ENCODE peak calls at places on chromosome 10, in six cellular contexts. One of them, this sample, is unnamed. For H3K4me1, the result is how much of the 10 kb centered on the place peaks cover.

GRCh38 chr10:120732643-120733313 is 118.4 kb upstream of the WDR11 start:
- DNase-seq in uterus: no peak
- DNase-seq in A549: no peak
- DNase-seq in gastrocnemius medialis: no peak
- DNase-seq in ovary: no peak
- DNase-seq in heart left ventricle: no peak
- DNase-seq in this sample: no peak

GRCh38 chr10:15725603-15726002 is 5.9 kb upstream of the ITGA8 start:
- DNase-seq in uterus: no peak
- DNase-seq in A549: peak
- DNase-seq in gastrocnemius medialis: no peak
- DNase-seq in ovary: peak
- DNase-seq in heart left ventricle: no peak
- DNase-seq in this sample: no peak

GRCh38 chr10:47230482-47230881 is 69.5 kb upstream of the GDF10 start:
- DNase-seq in uterus: no peak
- DNase-seq in A549: no peak
- DNase-seq in gastrocnemius medialis: no peak
- DNase-seq in ovary: no peak
- DNase-seq in heart left ventricle: no peak
- DNase-seq in this sample: no peak

GRCh38 chr10:112376578-112376855 is 2.6 kb downstream of the ACSL5 start:
- DNase-seq in uterus: no peak
- DNase-seq in A549: no peak
- DNase-seq in gastrocnemius medialis: no peak
- DNase-seq in ovary: no peak
- DNase-seq in heart left ventricle: no peak
- DNase-seq in this sample: no peak

GRCh38 chr10:74808501-74808900 is 17.9 kb upstream of the KAT6B start:
- DNase-seq in uterus: no peak
- DNase-seq in A549: no peak
- DNase-seq in gastrocnemius medialis: no peak
- DNase-seq in ovary: no peak
- DNase-seq in heart left ventricle: no peak
- DNase-seq in this sample: no peak

GRCh38 chr10:31157125-31157983 is 125.7 kb upstream of the ZNF438 start:
- DNase-seq in uterus: peak
- DNase-seq in A549: no peak
- DNase-seq in gastrocnemius medialis: peak
- DNase-seq in ovary: peak
- DNase-seq in heart left ventricle: peak
- DNase-seq in this sample: no peak

GRCh38 chr10:128377988-128378387 is 251.8 kb upstream of the MKI67 start:
- DNase-seq in uterus: no peak
- DNase-seq in A549: no peak
- DNase-seq in gastrocnemius medialis: peak
- DNase-seq in ovary: no peak
- DNase-seq in heart left ventricle: no peak
- DNase-seq in this sample: peak

GRCh38 chr10:17290226-17290625 is 62.2 kb downstream of the VIM start:
- DNase-seq in uterus: no peak
- DNase-seq in A549: no peak
- DNase-seq in gastrocnemius medialis: no peak
- DNase-seq in ovary: no peak
- DNase-seq in heart left ventricle: no peak
- DNase-seq in this sample: no peak

GRCh38 chr10:79382491-79382941 is 35.2 kb downstream of the PPIF start:
- DNase-seq in uterus: peak
- DNase-seq in A549: no peak
- DNase-seq in gastrocnemius medialis: no peak
- DNase-seq in ovary: peak
- DNase-seq in heart left ventricle: peak
- DNase-seq in this sample: peak

GRCh38 chr10:85532821-85533220 is 833.8 kb downstream of the GRID1 start:
- DNase-seq in uterus: no peak
- DNase-seq in A549: no peak
- DNase-seq in gastrocnemius medialis: no peak
- DNase-seq in ovary: no peak
- DNase-seq in heart left ventricle: no peak
- DNase-seq in this sample: no peak

GRCh38 chr10:97433430-97434001 is 7.5 kb downstream of the PGAM1 start:
- DNase-seq in uterus: no peak
- DNase-seq in A549: no peak
- DNase-seq in gastrocnemius medialis: no peak
- DNase-seq in ovary: no peak
- DNase-seq in heart left ventricle: no peak
- DNase-seq in this sample: no peak

GRCh38 chr10:94521276-94522250 is 24.0 kb upstream of the HELLS start:
- DNase-seq in uterus: no peak
- DNase-seq in A549: no peak
- DNase-seq in gastrocnemius medialis: no peak
- DNase-seq in ovary: no peak
- DNase-seq in heart left ventricle: no peak
- DNase-seq in this sample: no peak

GRCh38 chr10:92750788-92751533 is 61.2 kb downstream of the HHEX start:
- DNase-seq in uterus: no peak
- DNase-seq in A549: no peak
- DNase-seq in gastrocnemius medialis: no peak
- DNase-seq in ovary: no peak
- DNase-seq in heart left ventricle: no peak
- DNase-seq in this sample: no peak

GRCh38 chr10:92751534-92751811 is 61.7 kb downstream of the HHEX start:
- DNase-seq in uterus: no peak
- DNase-seq in A549: no peak
- DNase-seq in gastrocnemius medialis: no peak
- DNase-seq in ovary: no peak
- DNase-seq in heart left ventricle: no peak
- DNase-seq in this sample: no peak

GRCh38 chr10:92742331-92743228 is 52.8 kb downstream of the HHEX start:
- DNase-seq in uterus: no peak
- DNase-seq in A549: no peak
- DNase-seq in gastrocnemius medialis: no peak
- DNase-seq in ovary: no peak
- DNase-seq in heart left ventricle: no peak
- DNase-seq in this sample: no peak

GRCh38 chr10:92747600-92747999 is 57.8 kb downstream of the HHEX start:
- DNase-seq in uterus: no peak
- DNase-seq in A549: no peak
- DNase-seq in gastrocnemius medialis: no peak
- DNase-seq in ovary: no peak
- DNase-seq in heart left ventricle: no peak
- DNase-seq in this sample: peak

DNA sequence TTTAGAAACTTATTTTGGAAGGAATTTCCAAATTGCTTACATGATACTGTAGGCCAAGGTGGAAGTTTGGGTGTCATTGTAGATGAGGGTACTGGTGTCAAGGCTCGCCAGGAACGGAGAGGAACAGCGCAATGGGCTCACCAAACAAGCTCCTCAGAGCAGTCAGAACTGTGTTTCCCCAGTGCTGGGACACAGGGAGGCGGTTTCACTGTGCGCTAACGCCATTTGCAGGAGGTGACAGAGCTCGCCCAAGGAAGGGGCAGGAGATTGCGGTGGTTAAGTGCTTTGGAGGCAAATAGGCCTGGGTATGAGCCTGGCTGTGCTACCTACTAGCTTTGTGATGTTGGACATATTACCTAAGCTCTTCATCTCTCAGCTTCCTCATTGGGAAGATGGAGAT is 57.3 kb downstream of the HHEX start:
- DNase-seq in uterus: no peak
- DNase-seq in A549: no peak
- DNase-seq in gastrocnemius medialis: no peak
- DNase-seq in ovary: no peak
- DNase-seq in heart left ventricle: no peak
- DNase-seq in this sample: no peak
- TF ChIP-seq POLR2A in uterus: no peak
- TF ChIP-seq POLR2A in A549: no peak
- TF ChIP-seq POLR2A in gastrocnemius medialis: no peak
- TF ChIP-seq POLR2A in ovary: no peak
- TF ChIP-seq POLR2A in heart left ventricle: no peak
- TF ChIP-seq POLR2A in this sample: no peak

GRCh38 chr10:71737356-71738172 is 18.0 kb upstream of the C10orf105 start:
- DNase-seq in uterus: no peak
- DNase-seq in A549: no peak
- DNase-seq in gastrocnemius medialis: no peak
- DNase-seq in ovary: no peak
- DNase-seq in heart left ventricle: no peak
- DNase-seq in this sample: peak

GRCh38 chr10:71734797-71735196 is 15.2 kb upstream of the C10orf105 start:
- DNase-seq in uterus: no peak
- DNase-seq in A549: no peak
- DNase-seq in gastrocnemius medialis: no peak
- DNase-seq in ovary: no peak
- DNase-seq in heart left ventricle: no peak
- DNase-seq in this sample: no peak

GRCh38 chr10:71739368-71739900 is 19.9 kb upstream of the C10orf105 start:
- DNase-seq in uterus: no peak
- DNase-seq in A549: no peak
- DNase-seq in gastrocnemius medialis: no peak
- DNase-seq in ovary: no peak
- DNase-seq in heart left ventricle: no peak
- DNase-seq in this sample: peak

GRCh38 chr10:71736570-71737355 is 17.2 kb upstream of the C10orf105 start:
- DNase-seq in uterus: no peak
- DNase-seq in A549: no peak
- DNase-seq in gastrocnemius medialis: no peak
- DNase-seq in ovary: no peak
- DNase-seq in heart left ventricle: no peak
- DNase-seq in this sample: no peak

DNA sequence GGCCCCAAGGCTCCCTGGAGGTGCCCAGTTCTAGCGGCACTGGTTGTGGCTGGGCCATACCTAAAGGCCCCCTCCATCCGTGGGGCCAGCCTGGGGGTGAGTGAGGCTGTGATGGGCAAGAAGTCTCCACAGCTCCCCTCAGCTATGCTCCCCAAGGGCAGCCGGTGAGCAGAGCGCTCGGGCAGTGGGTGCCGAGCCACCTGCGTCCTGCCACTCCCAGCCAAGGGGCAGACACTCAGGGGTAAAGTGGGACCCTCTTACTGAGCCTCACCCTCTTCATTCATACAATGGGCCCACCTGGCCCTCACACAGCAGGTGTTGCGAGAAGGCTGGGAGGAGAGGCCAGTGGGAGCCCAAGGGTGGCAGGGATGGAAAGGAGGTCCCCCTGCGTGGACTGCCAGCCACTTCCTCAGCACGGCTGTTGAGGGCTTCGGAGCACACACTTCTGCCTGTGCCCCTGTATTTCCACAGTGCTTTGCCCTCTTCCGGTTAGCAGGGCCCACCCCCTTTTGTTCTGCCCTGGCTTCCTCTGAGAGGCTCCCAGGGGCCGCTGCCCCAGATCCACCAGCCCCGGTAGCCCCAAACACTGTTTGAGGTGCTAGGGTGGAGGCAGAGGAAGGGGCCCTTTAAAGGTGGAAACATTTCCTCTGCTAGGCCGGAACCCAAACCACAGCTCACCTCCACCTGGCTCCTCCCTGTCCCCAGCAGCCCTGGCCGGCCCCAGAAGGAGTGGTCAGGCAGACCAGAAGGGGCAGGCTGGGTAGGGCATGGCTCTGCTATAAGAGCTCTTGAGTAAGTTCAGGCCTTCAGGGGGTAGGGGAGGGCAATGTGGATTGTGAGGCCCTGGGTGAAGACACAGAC is 16.4 kb upstream of the C10orf105 start:
- DNase-seq in uterus: no peak
- DNase-seq in A549: no peak
- DNase-seq in gastrocnemius medialis: no peak
- DNase-seq in ovary: no peak
- DNase-seq in heart left ventricle: peak
- DNase-seq in this sample: peak
- H3K4me1 ChIP-seq in uterus: under half
- H3K4me1 ChIP-seq in A549: under half
- H3K4me1 ChIP-seq in gastrocnemius medialis: under half
- H3K4me1 ChIP-seq in ovary: under half
- H3K4me1 ChIP-seq in heart left ventricle: under half
- H3K4me1 ChIP-seq in this sample: under half

GRCh38 chr10:132986076-132986475 is 43.7 kb upstream of the CFAP46 start:
- DNase-seq in uterus: no peak
- DNase-seq in A549: no peak
- DNase-seq in gastrocnemius medialis: no peak
- DNase-seq in ovary: no peak
- DNase-seq in heart left ventricle: no peak
- DNase-seq in this sample: no peak
- H3K4me3 ChIP-seq in uterus: no peak
- H3K4me3 ChIP-seq in A549: no peak
- H3K4me3 ChIP-seq in gastrocnemius medialis: no peak
- H3K4me3 ChIP-seq in ovary: no peak
- H3K4me3 ChIP-seq in heart left ventricle: no peak
- H3K4me3 ChIP-seq in this sample: no peak

GRCh38 chr10:11179231-11180105 is 161.8 kb downstream of the CELF2 start:
- DNase-seq in uterus: no peak
- DNase-seq in A549: no peak
- DNase-seq in gastrocnemius medialis: no peak
- DNase-seq in ovary: no peak
- DNase-seq in heart left ventricle: no peak
- DNase-seq in this sample: no peak
- TF ChIP-seq POLR2A in uterus: no peak
- TF ChIP-seq POLR2A in A549: no peak
- TF ChIP-seq POLR2A in gastrocnemius medialis: no peak
- TF ChIP-seq POLR2A in ovary: no peak
- TF ChIP-seq POLR2A in heart left ventricle: no peak
- TF ChIP-seq POLR2A in this sample: no peak

This sample was measured in right lobe of liver.